ENCODE peak calls at places on chromosomes 5 and 9, in nine cellular contexts. C, X, R, M, N, E, Z, W and Y are unnamed samples.

GRCh38 chr5:127961006-127961763 is 122.4 kb upstream of the SLC12A2 start:
- DNase-seq in C (no peak), N (no peak), M (no peak), E (no peak), W (no peak), Z (no peak), X (no peak), R (no peak), Y (no peak)

GRCh38 chr9:7368410-7369292 is 430.9 kb downstream of the DMAC1 start:
- DNase-seq in E (no peak), X (no peak), W (no peak), C (no peak), M (no peak), Z (no peak), N (no peak), R (no peak), Y (no peak)

GRCh38 chr5:65809817-65810531 is 88.0 kb downstream of the NLN start:
- DNase-seq in X (no peak), N (no peak), W (no peak), R (no peak), C (no peak), Z (no peak), E (peak), M (no peak), Y (peak)

GRCh38 chr5:42691413-42691861 is 65.2 kb upstream of the CCDC152 start:
- DNase-seq in X (no peak), Z (peak), E (no peak), C (no peak), M (no peak), N (no peak), R (no peak), W (no peak), Y (no peak)

GRCh38 chr9:107286057-107286456 is 3.0 kb downstream of the RAD23B start:
- DNase-seq in C (no peak), M (no peak), W (no peak), N (peak), Z (no peak), R (no peak), E (no peak), X (no peak), Y (no peak)

GRCh38 chr5:54013556-54014157 is 296.7 kb downstream of the ARL15 start:
- DNase-seq in N (no peak), X (no peak), M (peak), R (peak), Z (peak), C (peak), E (no peak), W (no peak), Y (peak)

GRCh38 chr5:132714456-132715307 is 22.7 kb downstream of the KIF3A start:
- DNase-seq in R (peak), E (no peak), Z (no peak), X (no peak), N (no peak), W (no peak), M (no peak), C (no peak), Y (no peak)

GRCh38 chr5:139774980-139775654 is 20.5 kb upstream of the PSD2 start:
- DNase-seq in R (peak), M (no peak), E (peak), W (peak), N (peak), X (peak), Z (peak), C (no peak), Y (peak)

GRCh38 chr5:174698156-174698555 is 26.2 kb upstream of the MSX2 start:
- DNase-seq in W (no peak), E (no peak), R (peak), Z (no peak), N (no peak), X (no peak), M (no peak), C (no peak), Y (no peak)

GRCh38 chr5:172274951-172275753 is 8.4 kb downstream of the UBTD2 start:
- DNase-seq in E (no peak), X (no peak), R (no peak), Z (no peak), C (no peak), N (no peak), W (no peak), M (no peak), Y (no peak)

GRCh38 chr9:87684627-87685204 is 41.2 kb upstream of the CTSL start:
- DNase-seq in W (no peak), N (peak), C (peak), R (peak), X (no peak), Z (no peak), E (peak), M (peak), Y (peak)

GRCh38 chr5:86837610-86838009 is 219.9 kb downstream of the COX7C start:
- DNase-seq in C (no peak), W (no peak), M (no peak), N (no peak), R (no peak), X (no peak), Z (no peak), E (no peak), Y (no peak)

GRCh38 chr5:149932445-149933350 is 11.9 kb downstream of the PDE6A start:
- DNase-seq in R (no peak), W (no peak), E (no peak), M (no peak), N (peak), X (no peak), C (no peak), Z (peak), Y (no peak)

GRCh38 chr5:42993516-42994284 is 46.4 kb downstream of the ANXA2R start:
- DNase-seq in M (no peak), Z (no peak), R (no peak), W (no peak), E (no peak), N (no peak), C (no peak), X (no peak), Y (peak)

GRCh38 chr9:95431286-95431685 is 85.5 kb downstream of the PTCH1 start:
- DNase-seq in C (no peak), Z (no peak), X (no peak), M (no peak), N (no peak), W (no peak), E (no peak), R (no peak), Y (no peak)

GRCh38 chr5:37871023-37871815 is 31.4 kb upstream of the GDNF start:
- DNase-seq in E (no peak), X (no peak), N (no peak), R (no peak), W (no peak), Z (no peak), M (no peak), C (peak), Y (no peak)

GRCh38 chr9:123528521-123528920 is 172.5 kb downstream of the CRB2 start:
- DNase-seq in W (no peak), R (no peak), C (no peak), N (no peak), E (no peak), M (no peak), Z (no peak), X (no peak), Y (no peak)

GRCh38 chr5:160938532-160938931 is 86.5 kb upstream of the ATP10B start:
- DNase-seq in E (no peak), C (no peak), R (no peak), W (no peak), N (peak), X (no peak), Z (no peak), M (no peak), Y (peak)

GRCh38 chr9:88792502-88792901 is 198.8 kb upstream of the S1PR3 start:
- DNase-seq in M (no peak), E (no peak), R (no peak), X (no peak), C (no peak), N (no peak), W (no peak), Z (no peak), Y (no peak)

GRCh38 chr5:169875091-169875727 is 105.1 kb downstream of the INSYN2B start:
- DNase-seq in Z (peak), X (no peak), W (no peak), C (no peak), R (no peak), N (peak), E (peak), M (no peak), Y (no peak)

GRCh38 chr9:135516132-135516860 is 4.9 kb upstream of the LCN1 start:
- DNase-seq in E (no peak), C (no peak), X (no peak), W (no peak), R (no peak), Z (no peak), N (no peak), M (no peak), Y (no peak)

GRCh38 chr9:137302176-137303030 is at the start of gene NRARP:
- DNase-seq in R (peak), C (peak), E (peak), N (peak), M (peak), W (peak), X (no peak), Z (peak), Y (peak)

GRCh38 chr9:137300607-137301085 is 1.4 kb downstream of the NRARP start:
- DNase-seq in Z (no peak), X (no peak), W (no peak), R (peak), N (peak), E (no peak), C (peak), M (no peak), Y (peak)

GRCh38 chr9:137299938-137300337 is 2.1 kb downstream of the NRARP start:
- DNase-seq in C (no peak), Z (no peak), E (no peak), W (no peak), M (no peak), X (no peak), R (no peak), N (peak), Y (peak)

GRCh38 chr9:137303031-137303892 is 1.2 kb upstream of the NRARP start:
- DNase-seq in C (no peak), M (no peak), Z (no peak), W (no peak), N (peak), R (no peak), X (no peak), E (no peak), Y (peak)

DNA sequence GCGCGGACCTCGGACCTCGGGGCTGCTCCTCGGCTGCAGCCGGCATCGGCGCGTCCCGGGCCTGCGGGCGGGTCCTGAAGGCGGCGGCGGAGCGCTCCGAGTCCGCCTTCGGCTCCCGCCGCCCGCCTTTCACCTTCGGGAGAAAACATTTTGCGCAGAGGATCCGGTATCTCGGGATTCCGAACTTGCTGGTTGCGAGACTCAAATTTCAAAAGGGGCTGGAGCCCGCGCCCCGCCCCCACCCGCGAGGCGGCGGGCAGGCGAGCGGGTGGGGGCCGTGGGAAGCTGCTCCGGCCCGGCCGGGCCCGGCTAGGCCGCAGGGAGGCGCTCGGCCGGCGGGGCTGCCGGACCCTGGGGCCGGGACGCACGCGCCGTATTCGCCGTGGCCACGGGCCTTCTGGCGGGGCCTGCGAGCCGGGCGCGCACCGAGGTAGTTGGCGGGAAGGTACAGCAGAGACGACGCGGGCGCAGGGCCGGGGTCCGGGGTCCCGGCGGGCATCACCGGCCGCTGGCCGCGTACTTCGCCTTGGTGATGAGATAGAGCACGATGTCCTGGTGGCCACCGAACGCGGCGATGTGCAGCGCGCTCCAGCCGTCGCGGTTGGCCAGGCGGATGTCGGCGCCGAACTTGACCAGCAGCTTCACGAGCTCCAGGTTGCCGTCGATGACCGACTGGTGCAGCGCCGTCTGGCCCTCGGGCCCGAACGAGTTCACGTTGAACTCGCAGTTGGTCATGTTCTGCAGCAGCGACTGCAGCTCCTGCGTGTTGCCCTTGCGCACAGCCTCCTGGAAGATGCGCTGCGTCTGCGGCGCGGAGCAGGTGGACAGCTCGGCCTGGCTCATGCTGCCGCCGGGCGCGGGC is 754 bp downstream of the NRARP start:
- DNase-seq in R (peak), E (peak), M (peak), N (peak), W (peak), C (no peak), Z (no peak), X (no peak), Y (peak)
- TF ChIP-seq POLR2A in R (peak), E (no peak), M (no peak), N (peak), W (no peak), C (peak), Z (no peak), X (no peak), Y (no peak)

GRCh38 chr9:120868339-120868675 is 8.7 kb downstream of the PHF19 start:
- DNase-seq in Z (no peak), N (no peak), W (no peak), C (no peak), M (no peak), E (no peak), X (no peak), R (no peak), Y (no peak)

GRCh38 chr9:120869360-120869687 is 7.7 kb downstream of the PHF19 start:
- DNase-seq in M (no peak), R (no peak), X (no peak), Z (no peak), E (no peak), C (no peak), W (no peak), N (no peak), Y (no peak)

GRCh38 chr9:120869726-120870125 is 7.3 kb downstream of the PHF19 start:
- DNase-seq in Z (no peak), R (no peak), W (no peak), N (peak), X (no peak), E (peak), C (no peak), M (no peak), Y (no peak)

GRCh38 chr9:120867676-120868338 is 9.2 kb downstream of the PHF19 start:
- DNase-seq in E (no peak), N (no peak), R (no peak), M (no peak), W (no peak), C (no peak), Z (no peak), X (no peak), Y (no peak)

GRCh38 chr9:120868676-120869359 is 8.2 kb downstream of the PHF19 start:
- DNase-seq in X (peak), C (no peak), R (peak), N (peak), M (peak), E (peak), Z (peak), W (peak), Y (peak)
- TF ChIP-seq POLR2A in X (peak), C (no peak), R (no peak), N (peak), M (no peak), E (peak), Z (peak), W (no peak), Y (peak)

GRCh38 chr9:70412678-70413426 is 1.6 kb downstream of the KLF9 start:
- DNase-seq in X (no peak), C (peak), N (peak), W (no peak), R (peak), E (peak), Z (peak), M (no peak), Y (peak)

GRCh38 chr9:70413427-70413797 is 1.0 kb downstream of the KLF9 start:
- DNase-seq in W (peak), N (no peak), Z (no peak), M (no peak), C (peak), X (no peak), E (no peak), R (peak), Y (no peak)

GRCh38 chr9:70415041-70415440 is 584 bp upstream of the KLF9 start:
- DNase-seq in C (no peak), R (no peak), N (no peak), Z (no peak), M (no peak), W (no peak), E (no peak), X (no peak), Y (no peak)

GRCh38 chr9:70415476-70415875 is 1.0 kb upstream of the KLF9 start:
- DNase-seq in R (no peak), X (no peak), W (no peak), M (no peak), E (peak), N (no peak), C (no peak), Z (no peak), Y (no peak)

GRCh38 chr9:70413798-70414775 is at the start of gene KLF9:
- DNase-seq in N (peak), M (peak), R (peak), W (peak), C (peak), X (peak), Z (peak), E (peak), Y (peak)
- TF ChIP-seq POLR2A in N (no peak), M (no peak), R (peak), W (no peak), C (peak), X (peak), Z (no peak), E (peak), Y (peak)

GRCh38 chr9:96651626-96652025 is 3.5 kb downstream of the PRXL2C start:
- DNase-seq in Z (no peak), R (no peak), C (no peak), X (no peak), W (no peak), E (no peak), N (no peak), M (no peak), Y (no peak)

GRCh38 chr9:96649620-96650323 is 5.3 kb downstream of the PRXL2C start:
- DNase-seq in N (no peak), Z (peak), X (no peak), E (no peak), W (no peak), C (no peak), R (no peak), M (no peak), Y (no peak)

GRCh38 chr9:96660693-96661248 is 5.7 kb upstream of the PRXL2C start:
- DNase-seq in Z (no peak), E (no peak), C (no peak), X (no peak), W (no peak), M (no peak), N (no peak), R (no peak), Y (no peak)

GRCh38 chr9:96654450-96655197 is 493 bp downstream of the PRXL2C start:
- DNase-seq in X (no peak), N (peak), E (peak), W (peak), C (peak), Z (peak), M (peak), R (peak), Y (peak)

GRCh38 chr9:96655198-96655851 is at the start of gene PRXL2C:
- DNase-seq in X (no peak), W (no peak), Z (peak), R (peak), N (peak), E (peak), M (no peak), C (peak), Y (peak)
- TF ChIP-seq POLR2A in X (no peak), W (no peak), Z (peak), R (peak), N (peak), E (no peak), M (peak), C (peak), Y (no peak)

GRCh38 chr5:78519198-78519941 is 129.2 kb downstream of the LHFPL2 start:
- DNase-seq in M (no peak), Z (no peak), C (no peak), N (no peak), E (no peak), X (no peak), W (no peak), R (no peak), Y (peak)

GRCh38 chr5:78515665-78516064 is 132.9 kb downstream of the LHFPL2 start:
- DNase-seq in R (no peak), E (no peak), Z (no peak), W (no peak), N (no peak), X (no peak), C (no peak), M (no peak), Y (no peak)

GRCh38 chr5:78514427-78515345 is 133.9 kb downstream of the LHFPL2 start:
- DNase-seq in C (no peak), M (no peak), N (no peak), Z (no peak), X (no peak), R (no peak), W (no peak), E (no peak), Y (peak)

GRCh38 chr5:78521455-78521854 is 127.1 kb downstream of the LHFPL2 start:
- DNase-seq in E (no peak), W (no peak), N (no peak), C (no peak), M (no peak), X (no peak), R (no peak), Z (no peak), Y (no peak)

DNA sequence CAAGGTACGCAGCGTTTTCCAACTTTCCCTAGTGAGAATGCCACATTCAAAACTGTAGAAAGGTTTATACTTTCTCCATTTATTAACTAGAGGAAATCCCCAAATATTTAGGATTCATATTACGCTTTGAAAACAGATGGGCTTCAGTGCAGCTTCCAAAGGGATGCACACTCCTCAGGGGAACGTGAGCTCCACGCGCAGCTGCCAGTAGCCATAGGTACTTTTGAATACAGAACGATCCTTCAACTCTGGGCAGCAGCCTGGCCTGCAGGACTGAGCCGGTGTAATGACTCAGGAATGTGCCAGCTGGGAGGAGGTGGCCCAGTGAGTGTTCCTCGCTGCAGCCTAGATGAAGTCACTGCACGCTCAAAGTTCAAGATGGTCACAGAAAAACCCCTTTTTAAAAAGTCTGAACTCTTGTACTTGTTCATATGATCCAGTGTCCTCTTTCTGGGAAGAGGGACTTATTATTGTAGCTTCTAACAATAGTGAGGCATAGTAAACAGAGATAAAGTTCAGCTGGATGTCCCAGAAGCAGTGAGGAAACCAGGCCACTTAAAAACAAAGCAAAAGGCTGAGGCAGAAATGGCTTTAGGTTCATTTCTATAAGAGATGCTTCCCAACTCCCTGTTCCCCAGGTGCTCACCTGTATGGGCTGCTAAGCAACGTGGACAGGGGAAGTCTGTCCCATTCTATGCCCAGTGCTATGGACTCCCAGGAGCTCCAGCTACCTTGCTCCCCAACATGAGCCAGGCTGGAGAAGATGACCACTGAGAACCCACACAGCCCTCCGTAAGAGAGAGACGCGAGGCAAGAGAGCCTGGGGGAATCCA is 130.0 kb downstream of the LHFPL2 start:
- DNase-seq in M (no peak), X (no peak), C (peak), E (no peak), W (no peak), R (no peak), N (peak), Z (peak), Y (peak)
- TF ChIP-seq POLR2A in M (no peak), X (no peak), C (no peak), E (no peak), W (no peak), R (no peak), N (peak), Z (no peak), Y (peak)

GRCh38 chr9:129176786-129177442 is 1.1 kb downstream of the IER5L start:
- DNase-seq in W (no peak), Z (no peak), M (no peak), X (no peak), R (no peak), C (no peak), N (peak), E (peak), Y (no peak)
- TF ChIP-seq POLR2A in W (no peak), Z (no peak), M (no peak), X (no peak), R (no peak), C (no peak), N (no peak), E (no peak), Y (no peak)